ENCODE peak calls at places on chromosomes 3 and 15, in five cellular contexts. F, G, Z, B and M are unnamed samples.

GRCh38 chr15:42059661-42060476 is 34.5 kb downstream of the PLA2G4D start:
- DNase-seq in F (no peak), G (no peak), Z (peak), B (peak), M (peak)

GRCh38 chr15:33699145-33699544 is 269.2 kb upstream of the CHRM5 start:
- DNase-seq in F (no peak), G (no peak), Z (no peak), B (no peak), M (no peak)

GRCh38 chr15:36232491-36232890 is 346.9 kb upstream of the CDIN1 start:
- DNase-seq in F (no peak), G (no peak), Z (no peak), B (no peak), M (no peak)

GRCh38 chr3:152779649-152780048 is 55.3 kb upstream of the P2RY1 start:
- DNase-seq in F (no peak), G (no peak), Z (no peak), B (no peak), M (no peak)

GRCh38 chr15:49843725-49844124 is 222.9 kb downstream of the DTWD1 start:
- DNase-seq in F (no peak), G (no peak), Z (no peak), B (no peak), M (no peak)

GRCh38 chr3:52238761-52239701 is at the start of gene TWF2:
- DNase-seq in F (peak), G (peak), Z (peak), B (no peak), M (peak)

GRCh38 chr3:33035596-33035995 is 61.4 kb downstream of the GLB1 start:
- DNase-seq in F (no peak), G (no peak), Z (no peak), B (no peak), M (no peak)

GRCh38 chr3:128650096-128651050 is at the start of gene RPN1:
- DNase-seq in F (peak), G (peak), Z (peak), B (peak), M (peak)

GRCh38 chr3:66442254-66443249 is 58.3 kb downstream of the LRIG1 start:
- DNase-seq in F (peak), G (peak), Z (no peak), B (peak), M (peak)

GRCh38 chr3:175149675-175150074 is 290.5 kb downstream of the NAALADL2 start:
- DNase-seq in F (no peak), G (no peak), Z (peak), B (peak), M (no peak)

GRCh38 chr15:79051941-79052731 is 38.4 kb downstream of the RASGRF1 start:
- DNase-seq in F (no peak), G (no peak), Z (no peak), B (no peak), M (no peak)

GRCh38 chr15:43998607-43999006 is 171.8 kb downstream of the WDR76 start:
- DNase-seq in F (no peak), G (peak), Z (no peak), B (no peak), M (no peak)

GRCh38 chr3:188076176-188076575 is 77.8 kb upstream of the LPP start:
- DNase-seq in F (no peak), G (peak), Z (no peak), B (no peak), M (no peak)

GRCh38 chr3:81666502-81667121 is 94.8 kb downstream of the GBE1 start:
- DNase-seq in F (no peak), G (no peak), Z (no peak), B (no peak), M (no peak)

GRCh38 chr3:45365060-45365459 is 23.3 kb upstream of the LARS2 start:
- DNase-seq in F (no peak), G (no peak), Z (no peak), B (no peak), M (no peak)

GRCh38 chr3:172332256-172333041 is 115.8 kb downstream of the GHSR start:
- DNase-seq in F (peak), G (peak), Z (peak), B (peak), M (peak)

GRCh38 chr15:47857384-47858168 is 140.3 kb downstream of the SEMA6D start:
- DNase-seq in F (no peak), G (no peak), Z (no peak), B (no peak), M (no peak)

GRCh38 chr3:142279965-142280590 is 54.7 kb upstream of the GK5 start:
- DNase-seq in F (peak), G (peak), Z (peak), B (peak), M (peak)

GRCh38 chr15:72732554-72732953 is 46.5 kb downstream of the BBS4 start:
- DNase-seq in F (no peak), G (no peak), Z (no peak), B (no peak), M (no peak)

GRCh38 chr3:46097691-46098241 is 70.5 kb upstream of the XCR1 start:
- DNase-seq in F (no peak), G (no peak), Z (no peak), B (no peak), M (no peak)

GRCh38 chr3:119311191-119311925 is 17.2 kb downstream of the ARHGAP31 start:
- DNase-seq in F (no peak), G (no peak), Z (no peak), B (no peak), M (no peak)

GRCh38 chr15:65412556-65412955 is 10.2 kb downstream of the IGDCC4 start:
- DNase-seq in F (no peak), G (no peak), Z (no peak), B (no peak), M (no peak)

GRCh38 chr15:73584699-73585420 is 48.3 kb downstream of the NPTN start:
- DNase-seq in F (no peak), G (no peak), Z (no peak), B (no peak), M (no peak)

GRCh38 chr15:22827125-22827524 is 11.3 kb upstream of the NIPA2 start:
- DNase-seq in F (no peak), G (no peak), Z (no peak), B (no peak), M (no peak)

GRCh38 chr15:66882251-66883020 is 180.4 kb downstream of the SMAD6 start:
- DNase-seq in F (no peak), G (peak), Z (no peak), B (no peak), M (no peak)

GRCh38 chr3:107800705-107801104 is 277.9 kb downstream of the BBX start:
- DNase-seq in F (no peak), G (no peak), Z (no peak), B (no peak), M (no peak)

GRCh38 chr3:71398157-71398836 is 185.2 kb downstream of the FOXP1 start:
- DNase-seq in F (no peak), G (no peak), Z (peak), B (no peak), M (no peak)

GRCh38 chr3:64316971-64317370 is 91.7 kb upstream of the PRICKLE2 start:
- DNase-seq in F (no peak), G (no peak), Z (no peak), B (no peak), M (no peak)

GRCh38 chr3:53236112-53236841 is 19.5 kb downstream of the TKT start:
- DNase-seq in F (no peak), G (peak), Z (no peak), B (no peak), M (peak)

GRCh38 chr15:87619161-87619960 is 637.2 kb downstream of the NTRK3 start:
- DNase-seq in F (no peak), G (no peak), Z (no peak), B (no peak), M (no peak)

GRCh38 chr3:154728285-154728684 is 298.3 kb upstream of the GPR149 start:
- DNase-seq in F (no peak), G (no peak), Z (no peak), B (no peak), M (no peak)

GRCh38 chr3:178669758-178670157 is 133.5 kb downstream of the KCNMB2 start:
- DNase-seq in F (no peak), G (no peak), Z (no peak), B (no peak), M (no peak)

GRCh38 chr3:197520311-197521276 is 35.2 kb downstream of the BDH1 start:
- DNase-seq in F (peak), G (peak), Z (peak), B (no peak), M (no peak)

GRCh38 chr3:69925506-69925905 is 74.0 kb upstream of the SAMMSON start:
- DNase-seq in F (no peak), G (no peak), Z (no peak), B (no peak), M (no peak)

GRCh38 chr3:17845026-17845425 is 102.6 kb upstream of the TBC1D5 start:
- DNase-seq in F (no peak), G (no peak), Z (no peak), B (no peak), M (no peak)

GRCh38 chr15:74653426-74654082 is 37.9 kb downstream of the CLK3 start:
- DNase-seq in F (no peak), G (peak), Z (no peak), B (peak), M (no peak)